ENCODE peak calls at places on chromosomes 2 and 18, in nine cellular contexts. N is mammary epithelial cell; C is ACHN; O is SHP77 treated with DMSO at 0.1 percent for 48 hours; G is activated T-cell treated with anti-CD3 and anti-CD28 coated beads, Interleukin-2, amount 50 U/mL, for 72 hours; S is activated CD4-positive, alpha-beta T cell treated with anti-CD3 and anti-CD28 coated beads, Interleukin-2, amount 10 ng/mL, durations not matched to agents 7 days and 5 days; M is fibroblast of lung; Y is T-cell; Q is fibroblast of pulmonary artery. P is an unnamed sample.

GRCh38 chr2:55391155-55391554 is 28.5 kb downstream of the CCDC88A start:
- DNase-seq in N (no peak), C (no peak), O (no peak), G (no peak), S (no peak), M (no peak), Y (no peak), Q (no peak), P (no peak)

GRCh38 chr2:160301420-160301819 is 101.3 kb upstream of the ITGB6 start:
- DNase-seq in N (no peak), C (no peak), O (no peak), G (peak), S (no peak), M (no peak), Y (no peak), Q (no peak), P (no peak)

GRCh38 chr2:31694444-31694843 is 113.7 kb upstream of the SRD5A2 start:
- DNase-seq in N (peak), C (peak), O (no peak), G (no peak), S (no peak), M (peak), Y (no peak), Q (peak), P (no peak)

GRCh38 chr18:44826418-44827259 is 146.0 kb downstream of the SETBP1 start:
- DNase-seq in N (peak), C (peak), O (no peak), G (no peak), S (no peak), M (peak), Y (no peak), Q (peak), P (peak)

GRCh38 chr2:207276248-207276647 is 110.5 kb upstream of the KLF7 start:
- DNase-seq in N (no peak), C (no peak), O (no peak), G (no peak), S (no peak), M (no peak), Y (no peak), Q (no peak), P (no peak)

GRCh38 chr18:31977270-31977872 is 34.4 kb upstream of the TRAPPC8 start:
- DNase-seq in N (peak), C (peak), O (no peak), G (peak), S (peak), M (peak), Y (peak), Q (peak), P (no peak)

GRCh38 chr2:113185643-113186315 is 12.0 kb downstream of the PSD4 start:
- DNase-seq in N (no peak), C (no peak), O (no peak), G (no peak), S (no peak), M (no peak), Y (no peak), Q (no peak), P (no peak)

GRCh38 chr2:158486970-158487325 is 30.2 kb downstream of the PKP4 start:
- DNase-seq in N (peak), C (no peak), O (no peak), G (no peak), S (no peak), M (no peak), Y (no peak), Q (peak), P (no peak)

GRCh38 chr2:158665536-158666302 is 129.4 kb upstream of the DAPL1 start:
- DNase-seq in N (no peak), C (no peak), O (no peak), G (no peak), S (no peak), M (peak), Y (no peak), Q (peak), P (no peak)

GRCh38 chr2:58796239-58796638 is 555.1 kb upstream of the FANCL start:
- DNase-seq in N (no peak), C (no peak), O (no peak), G (no peak), S (no peak), M (no peak), Y (no peak), Q (no peak), P (no peak)

GRCh38 chr2:149021271-149021719 is 17.2 kb upstream of the LYPD6B start:
- DNase-seq in N (no peak), C (no peak), O (no peak), G (no peak), S (no peak), M (peak), Y (no peak), Q (no peak), P (no peak)

GRCh38 chr18:478679-479078 is 21.8 kb downstream of the COLEC12 start:
- DNase-seq in N (no peak), C (no peak), O (no peak), G (no peak), S (no peak), M (peak), Y (no peak), Q (peak), P (no peak)

GRCh38 chr2:108330971-108331370 is 42.3 kb downstream of the SULT1C2 start:
- DNase-seq in N (no peak), C (no peak), O (no peak), G (no peak), S (no peak), M (peak), Y (no peak), Q (peak), P (no peak)

GRCh38 chr18:28793911-28794310 is 617.0 kb upstream of the CDH2 start:
- DNase-seq in N (no peak), C (no peak), O (no peak), G (no peak), S (no peak), M (peak), Y (no peak), Q (peak), P (no peak)

GRCh38 chr2:220167956-220168355 is 540.5 kb downstream of the SLC4A3 start:
- DNase-seq in N (no peak), C (no peak), O (no peak), G (no peak), S (no peak), M (no peak), Y (no peak), Q (no peak), P (no peak)

GRCh38 chr18:6719914-6720692 is 9.4 kb upstream of the ARHGAP28 start:
- DNase-seq in N (no peak), C (no peak), O (no peak), G (no peak), S (no peak), M (no peak), Y (no peak), Q (no peak), P (no peak)

GRCh38 chr2:1925516-1925915 is 181.2 kb upstream of the PXDN start:
- DNase-seq in N (no peak), C (no peak), O (no peak), G (no peak), S (no peak), M (no peak), Y (no peak), Q (no peak), P (no peak)

GRCh38 chr2:46134531-46135229 is 162.5 kb upstream of the EPAS1 start:
- DNase-seq in N (peak), C (no peak), O (no peak), G (no peak), S (no peak), M (peak), Y (no peak), Q (peak), P (peak)

GRCh38 chr2:12842917-12843316 is 126.2 kb downstream of the TRIB2 start:
- DNase-seq in N (peak), C (no peak), O (no peak), G (no peak), S (no peak), M (no peak), Y (no peak), Q (no peak), P (peak)

GRCh38 chr2:60830991-60831390 is 50.4 kb upstream of the REL start:
- DNase-seq in N (peak), C (no peak), O (no peak), G (no peak), S (no peak), M (no peak), Y (no peak), Q (no peak), P (peak)

GRCh38 chr2:66560683-66561082 is 125.8 kb downstream of the MEIS1 start:
- DNase-seq in N (no peak), C (no peak), O (no peak), G (no peak), S (no peak), M (no peak), Y (no peak), Q (peak), P (no peak)

GRCh38 chr18:7950380-7951143 is 383.4 kb downstream of the PTPRM start:
- DNase-seq in N (peak), C (peak), O (no peak), G (peak), S (no peak), M (peak), Y (no peak), Q (peak), P (peak)

GRCh38 chr2:49108436-49108835 is 45.9 kb downstream of the FSHR start:
- DNase-seq in N (no peak), C (no peak), O (no peak), G (no peak), S (no peak), M (no peak), Y (no peak), Q (no peak), P (no peak)

GRCh38 chr2:27009083-27009482 is 23.7 kb upstream of the TMEM214 start:
- DNase-seq in N (no peak), C (no peak), O (no peak), G (no peak), S (no peak), M (no peak), Y (no peak), Q (no peak), P (no peak)